ENCODE peak calls at places on chromosomes 5 and 9, in six cellular contexts. W is K562, U is GM12878, C is A549, R is endothelial cell of umbilical vein, B is HepG2. M is an unnamed sample.

GRCh38 chr5:171436804-171437285 is 17.4 kb downstream of the FGF18 start:
- DNase-seq in R (no peak), U (no peak), B (no peak), W (no peak), C (no peak), M (no peak)

GRCh38 chr9:93064392-93065124 is 6.1 kb downstream of the SUSD3 start:
- DNase-seq in B (no peak), C (no peak), R (no peak), W (peak; percentile 44), U (peak; percentile 94), M (peak; percentile 98)

GRCh38 chr9:1718836-1719235 is 296.3 kb upstream of the SMARCA2 start:
- DNase-seq in B (no peak), W (no peak), U (no peak), R (no peak), C (no peak), M (no peak)

GRCh38 chr9:4097490-4097889 is 202.4 kb downstream of the GLIS3 start:
- DNase-seq in W (no peak), C (no peak), B (no peak), U (no peak), R (no peak), M (no peak)

GRCh38 chr5:74184649-74185048 is 455.9 kb downstream of the ENC1 start:
- DNase-seq in W (no peak), R (no peak), B (no peak), U (no peak), C (no peak), M (no peak)

GRCh38 chr9:93898026-93898425 is 57.1 kb downstream of the BARX1 start:
- DNase-seq in C (no peak), U (no peak), W (peak; percentile 3), R (no peak), B (no peak), M (no peak)

GRCh38 chr9:89811896-89812450 is 207.2 kb downstream of the GADD45G start:
- DNase-seq in W (no peak), U (no peak), R (no peak), C (no peak), B (no peak), M (no peak)

GRCh38 chr9:70835323-70835722 is 286.1 kb downstream of the TRPM3 start:
- DNase-seq in R (no peak), U (no peak), B (no peak), C (no peak), W (no peak), M (no peak)

GRCh38 chr5:138981131-138981530 is 106.0 kb upstream of the LRRTM2 start:
- DNase-seq in B (no peak), R (no peak), W (no peak), U (no peak), C (no peak), M (no peak)

GRCh38 chr9:114889802-114890224 is 40.6 kb downstream of the TNFSF8 start:
- DNase-seq in U (no peak), C (no peak), R (no peak), B (no peak), W (no peak), M (no peak)

GRCh38 chr9:81183763-81184162 is 505.6 kb downstream of the TLE1 start:
- DNase-seq in U (no peak), C (no peak), R (no peak), B (no peak), W (no peak), M (no peak)

GRCh38 chr9:114248274-114248673 is 74.6 kb upstream of the ORM1 start:
- DNase-seq in B (no peak), C (no peak), W (no peak), U (no peak), R (no peak), M (no peak)

GRCh38 chr9:24351952-24352351 is 193.7 kb downstream of the IZUMO3 start:
- DNase-seq in W (no peak), U (no peak), R (no peak), C (no peak), B (no peak), M (no peak)

DNA sequence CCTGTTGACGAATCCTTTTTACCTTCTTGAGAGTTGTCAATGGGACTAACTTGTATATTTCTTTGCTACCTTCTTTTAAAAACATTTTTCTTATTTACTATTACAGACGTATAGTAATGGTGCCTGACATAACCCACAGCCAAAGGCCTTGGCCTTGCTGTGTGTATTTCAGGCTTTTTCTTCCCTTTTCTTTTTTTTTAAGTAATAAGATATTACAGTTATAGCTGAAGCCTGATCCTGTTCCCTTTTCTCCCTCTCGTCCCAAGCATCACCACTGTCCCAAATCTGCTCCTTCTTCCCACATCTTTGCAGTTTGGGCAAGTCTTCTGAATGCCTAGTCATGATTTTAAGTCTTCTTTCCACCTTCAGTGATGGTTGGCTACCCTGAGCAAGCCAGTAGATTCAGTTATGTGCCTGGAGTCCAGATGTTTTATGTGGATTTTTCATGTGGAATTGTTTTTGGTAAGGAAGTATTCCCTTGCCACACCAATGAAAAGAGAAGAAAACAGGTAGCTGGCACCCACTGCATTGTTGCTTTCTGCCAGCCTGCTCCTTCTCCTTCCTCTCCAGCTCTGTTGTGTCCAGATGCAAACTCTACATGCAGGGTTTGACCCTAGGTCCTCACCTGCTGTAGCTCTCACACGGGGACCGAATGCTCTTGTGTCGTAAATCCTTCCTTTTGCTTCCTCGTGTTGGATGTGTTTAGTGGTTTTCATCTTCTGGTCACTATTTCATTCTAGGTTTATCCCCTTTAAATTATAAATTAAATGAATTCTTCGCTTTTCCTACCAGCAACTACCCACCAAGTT is 26.5 kb downstream of the ABL1 start:
- DNase-seq in W (peak; percentile 62), C (no peak), B (no peak), R (no peak), U (no peak), M (no peak)
- TF ChIP-seq POLR2A in W (no peak), C (no peak), B (no peak), R (no peak), U (no peak), M (no peak)

GRCh38 chr5:177472460-177473441 is 683 bp downstream of the DBN1 start:
- DNase-seq in U (no peak), C (no peak), B (peak; percentile 25), R (peak; percentile 54), W (peak; percentile 88), M (peak; percentile 81)
- TF ChIP-seq MYC in U (no peak), C (no peak), B (peak; percentile 62), R (no peak), W (no peak), M (peak; percentile 48)

GRCh38 chr9:137309368-137310189 is 7.5 kb upstream of the NRARP start:
- DNase-seq in C (no peak), R (no peak), B (no peak), U (no peak), W (no peak), M (no peak)

GRCh38 chr9:137306546-137307254 is 4.6 kb upstream of the NRARP start:
- DNase-seq in U (no peak), C (no peak), R (no peak), W (no peak), B (no peak), M (no peak)

GRCh38 chr9:137305788-137306545 is 3.9 kb upstream of the NRARP start:
- DNase-seq in W (no peak), U (no peak), C (no peak), B (no peak), R (peak; percentile 69), M (no peak)

GRCh38 chr9:137308102-137308619 is 6.1 kb upstream of the NRARP start:
- DNase-seq in W (peak; percentile 72), C (peak; percentile 22), U (no peak), R (no peak), B (no peak), M (no peak)

DNA sequence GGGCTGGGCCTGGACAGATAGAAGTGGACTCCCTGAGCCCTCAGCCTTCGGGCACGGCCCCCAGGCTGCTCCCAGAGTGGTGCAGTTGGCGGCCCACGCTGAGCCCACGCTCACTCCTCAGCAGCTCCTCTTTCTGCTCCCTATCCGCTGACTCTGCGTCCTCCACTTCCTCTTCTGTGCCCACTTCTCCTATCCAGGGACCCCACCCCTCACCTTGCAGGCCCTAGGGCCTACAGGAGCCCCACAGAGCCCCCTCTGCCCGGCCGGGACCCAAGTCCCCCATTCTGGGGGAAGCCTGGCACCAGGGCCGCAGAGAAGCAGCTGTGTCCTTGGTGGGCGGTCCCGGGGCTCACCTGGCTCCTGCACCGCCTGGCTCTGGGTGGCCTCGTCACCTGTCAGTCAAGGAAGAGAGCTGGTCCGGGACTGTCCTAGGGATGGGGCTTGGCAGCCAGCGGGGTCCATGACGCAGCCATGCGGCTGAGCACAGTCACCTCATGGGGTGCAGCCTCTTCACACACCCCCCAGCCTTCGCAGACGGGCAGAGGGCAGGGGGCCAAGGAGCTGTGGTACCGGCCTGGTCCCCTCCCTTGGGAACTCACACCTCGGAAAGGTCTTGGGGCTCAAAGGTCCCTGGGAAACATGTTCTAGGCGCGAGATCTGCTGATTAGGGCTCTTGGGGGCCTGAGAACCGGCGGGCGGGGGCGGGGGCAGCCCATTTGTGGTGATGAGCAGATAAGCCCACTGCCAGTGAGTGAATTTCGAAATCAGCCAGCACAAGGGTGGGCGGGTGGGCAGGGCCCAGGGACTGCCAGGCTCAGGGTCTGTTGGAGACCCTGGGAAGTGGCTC is 5.4 kb upstream of the NRARP start:
- DNase-seq in W (no peak), C (no peak), U (no peak), B (no peak), R (no peak), M (peak; percentile 64)
- TF ChIP-seq POLR2A in W (no peak), C (no peak), U (no peak), B (no peak), R (no peak), M (no peak)

GRCh38 chr9:121776739-121777637 is 125.6 kb downstream of the DAB2IP start:
- DNase-seq in C (no peak), W (no peak), U (no peak), B (no peak), R (no peak), M (no peak)
- TF ChIP-seq MYC in C (no peak), W (no peak), U (no peak), B (no peak), R (no peak), M (no peak)

GRCh38 chr9:108937561-108938305 is 3.5 kb downstream of the ABITRAM start:
- DNase-seq in B (no peak), W (no peak), R (no peak), U (no peak), C (no peak), M (no peak)

GRCh38 chr9:108933231-108933630 is 693 bp downstream of the ELP1 start:
- DNase-seq in U (no peak), W (no peak), R (peak; percentile 39), C (no peak), B (no peak), M (no peak)

GRCh38 chr9:108934323-108934885 is at the start of gene ABITRAM:
- DNase-seq in W (peak; percentile 95), C (peak; percentile 84), B (peak; percentile 72), U (peak; percentile 45), R (peak; percentile 86), M (peak; percentile 87)

GRCh38 chr9:108928386-108928785 is 5.5 kb downstream of the ELP1 start:
- DNase-seq in U (no peak), R (no peak), B (no peak), W (no peak), C (no peak), M (no peak)

GRCh38 chr9:108933641-108934322 is at the start of gene ELP1:
- DNase-seq in R (peak; percentile 94), C (peak; percentile 93), B (peak; percentile 93), U (peak; percentile 45), W (peak; percentile 91), M (peak; percentile 96)
- TF ChIP-seq POLR2A in R (no peak), C (peak; percentile 74), B (peak; percentile 74), U (peak; percentile 86), W (peak; percentile 83), M (peak; percentile 25)

DNA sequence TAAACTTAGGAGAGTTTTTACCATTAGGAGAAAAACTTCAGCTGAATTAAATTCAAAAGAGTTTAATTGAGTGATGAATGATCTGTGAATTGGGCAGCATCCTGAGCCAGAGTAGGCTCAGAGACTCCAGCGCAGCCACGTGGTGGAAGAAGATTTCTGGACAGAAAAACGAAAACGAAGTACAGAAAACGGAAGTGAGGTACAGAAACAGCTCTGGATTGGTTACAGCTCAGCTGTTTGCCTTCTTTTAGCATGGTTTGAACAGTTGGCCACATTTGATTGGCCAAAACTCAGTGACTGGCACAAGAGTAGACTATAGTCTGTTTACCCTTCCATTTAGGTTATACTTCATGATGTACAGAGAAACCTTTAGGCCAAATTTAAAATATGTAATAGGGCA is 69.2 kb upstream of the PLPP1 start:
- DNase-seq in U (no peak), C (peak; percentile 37), R (no peak), B (no peak), W (no peak), M (no peak)
- TF ChIP-seq MYC in U (no peak), C (no peak), R (no peak), B (no peak), W (no peak), M (no peak)

M was measured in NB4.